ENCODE peak calls at places on chromosome X, in ten cellular contexts. M is neuronal stem cell; Z is cardiac septum; I is stimulated activated CD4-positive, alpha-beta T cell treated with anti-CD3 and anti-CD28 coated beads, Interleukin-4, amount 100 ng/mL, for 48 hours; X is EL; G is pulmonary artery endothelial cell; R is Calu3; F is GDM1; Q is choroid plexus epithelial cell; A is left cardiac atrium. K is an unnamed sample.

GRCh38 chrX:66717926-66718325 is 79.0 kb upstream of the EDA2R start:
- DNase-seq in Z (no peak), X (peak; percentile 23), G (no peak), A (no peak), R (no peak), I (no peak), F (no peak), M (no peak), Q (no peak), K (no peak)

GRCh38 chrX:68710870-68711576 is 63.6 kb downstream of the STARD8 start:
- DNase-seq in I (no peak), A (peak; percentile 32), R (peak; percentile 57), F (no peak), Z (no peak), G (no peak), X (peak; percentile 31), M (no peak), Q (peak; percentile 76), K (no peak)

GRCh38 chrX:48520976-48521352 is 644 bp upstream of the EBP start:
- DNase-seq in M (no peak), Z (no peak), Q (no peak), F (no peak), G (no peak), R (no peak), X (peak; percentile 3), I (no peak), A (no peak), K (no peak)

GRCh38 chrX:153600032-153600373 is 1.1 kb upstream of the CCNQ start:
- DNase-seq in I (no peak), X (peak; percentile 28), A (no peak), Q (no peak), G (no peak), Z (no peak), R (no peak), M (no peak), F (no peak), K (no peak)

GRCh38 chrX:10496345-10496965 is 123.9 kb downstream of the MID1 start:
- DNase-seq in M (no peak), R (no peak), F (no peak), G (peak; percentile 68), X (peak; percentile 81), Z (no peak), Q (peak; percentile 90), I (no peak), A (no peak), K (no peak)

GRCh38 chrX:46279925-46280313 is 265.3 kb downstream of the ZNF674 start:
- DNase-seq in M (no peak), F (no peak), G (peak; percentile 2), Q (peak; percentile 29), A (no peak), Z (no peak), I (no peak), X (peak; percentile 45), R (no peak), K (no peak)

GRCh38 chrX:103531002-103531401 is 11.7 kb upstream of the RAB40A start:
- DNase-seq in I (no peak), X (peak; percentile 82), F (no peak), R (no peak), Q (peak; percentile 83), M (no peak), A (no peak), G (no peak), Z (no peak), K (no peak)

GRCh38 chrX:102966701-102967100 is 29.6 kb downstream of the RAB40AL start:
- DNase-seq in I (no peak), Z (no peak), F (no peak), M (no peak), G (no peak), R (no peak), X (peak; percentile 85), Q (no peak), A (no peak), K (no peak)

GRCh38 chrX:11321986-11322385 is 28.8 kb downstream of the AMELX start:
- DNase-seq in I (no peak), Z (no peak), R (no peak), X (no peak), F (no peak), G (no peak), Q (no peak), A (no peak), M (no peak), K (no peak)

GRCh38 chrX:149539283-149540132 is 1.3 kb upstream of the EOLA1 start:
- DNase-seq in Q (peak; percentile 96), G (peak; percentile 71), X (peak; percentile 92), R (peak; percentile 89), I (peak; percentile 77), F (peak; percentile 88), Z (peak; percentile 95), M (peak; percentile 79), A (peak; percentile 91), K (peak; percentile 80)

GRCh38 chrX:2404816-2405215 is 96.0 kb downstream of the DHRSX start:
- DNase-seq in Z (no peak), X (no peak), R (no peak), M (no peak), G (no peak), A (no peak), I (no peak), Q (no peak), F (no peak), K (no peak)

GRCh38 chrX:15758140-15758539 is 20.1 kb downstream of the CA5B start:
- DNase-seq in I (no peak), A (no peak), M (no peak), Z (no peak), R (no peak), F (no peak), G (no peak), X (no peak), Q (no peak), K (no peak)

GRCh38 chrX:115592997-115593734 is 32.2 kb downstream of the PLS3 start:
- DNase-seq in X (no peak), Q (peak; percentile 74), A (no peak), F (no peak), G (no peak), R (no peak), I (no peak), M (no peak), Z (no peak), K (no peak)

GRCh38 chrX:16429391-16429790 is 220.6 kb upstream of the S100G start:
- DNase-seq in X (no peak), F (no peak), I (no peak), A (no peak), Q (no peak), R (no peak), Z (no peak), M (no peak), G (no peak), K (no peak)

GRCh38 chrX:8743126-8743732 is 11.3 kb upstream of the ANOS1 start:
- DNase-seq in Q (peak; percentile 48), F (peak; percentile 12), R (peak; percentile 76), G (no peak), A (peak; percentile 42), X (peak; percentile 41), M (no peak), Z (no peak), I (peak; percentile 16), K (peak; percentile 19)

GRCh38 chrX:129690435-129690834 is 35.7 kb upstream of the APLN start:
- DNase-seq in Z (no peak), R (no peak), M (no peak), F (no peak), X (no peak), A (peak; percentile 38), I (no peak), G (no peak), Q (no peak), K (no peak)

GRCh38 chrX:10769165-10769564 is 148.8 kb upstream of the MID1 start:
- DNase-seq in R (no peak), Q (peak; percentile 59), I (no peak), A (no peak), X (peak; percentile 44), F (no peak), G (no peak), Z (no peak), M (peak; percentile 24), K (peak; percentile 6)

GRCh38 chrX:135543924-135544323 is 23.5 kb downstream of the INTS6L start:
- DNase-seq in X (no peak), A (no peak), I (no peak), M (no peak), G (no peak), Q (no peak), F (no peak), Z (no peak), R (no peak), K (no peak)

GRCh38 chrX:129979207-129979920 is 3.1 kb upstream of the BCORL1 start:
- DNase-seq in G (no peak), Q (peak; percentile 20), M (no peak), Z (no peak), F (no peak), R (no peak), A (no peak), X (no peak), I (no peak), K (no peak)

GRCh38 chrX:1178580-1179057 is 33.8 kb downstream of the CRLF2 start:
- DNase-seq in G (no peak), F (no peak), Z (no peak), Q (peak; percentile 6), A (no peak), R (no peak), X (peak; percentile 68), M (no peak), I (no peak), K (no peak)

GRCh38 chrX:66638591-66639500 is at the start of gene EDA2R:
- DNase-seq in R (no peak), M (peak; percentile 71), F (peak; percentile 77), I (peak; percentile 5), Q (peak; percentile 93), Z (no peak), A (peak; percentile 26), G (peak; percentile 26), X (peak; percentile 83), K (no peak)

GRCh38 chrX:9285342-9285771 is 179.5 kb upstream of the TBL1X start:
- DNase-seq in F (no peak), I (peak; percentile 55), Z (no peak), Q (no peak), R (no peak), X (no peak), M (no peak), A (no peak), G (no peak), K (no peak)

GRCh38 chrX:10841579-10841978 is 221.2 kb upstream of the MID1 start:
- DNase-seq in M (no peak), I (no peak), F (no peak), A (no peak), Q (no peak), X (no peak), R (no peak), G (no peak), Z (no peak), K (no peak)

GRCh38 chrX:23276475-23276874 is 58.2 kb upstream of the PTCHD1 start:
- DNase-seq in Q (no peak), F (no peak), I (no peak), X (no peak), A (no peak), M (no peak), G (no peak), Z (no peak), R (no peak), K (no peak)

GRCh38 chrX:154728791-154729190 is 22.1 kb downstream of the GAB3 start:
- DNase-seq in F (no peak), Q (no peak), I (no peak), X (no peak), M (no peak), A (no peak), G (no peak), R (no peak), Z (no peak), K (no peak)

GRCh38 chrX:44071847-44072545 is 98.8 kb upstream of the NDP start:
- DNase-seq in G (no peak), A (no peak), Z (no peak), I (no peak), R (no peak), X (peak; percentile 83), Q (peak; percentile 66), F (no peak), M (no peak), K (no peak)

GRCh38 chrX:11241720-11242119 is 51.5 kb upstream of the AMELX start:
- DNase-seq in I (no peak), X (no peak), Z (no peak), Q (no peak), F (no peak), R (no peak), A (no peak), G (no peak), M (no peak), K (no peak)

GRCh38 chrX:111917591-111917990 is 41.6 kb downstream of the TRPC5OS start:
- DNase-seq in G (no peak), R (no peak), M (no peak), Z (no peak), Q (no peak), I (no peak), A (no peak), X (no peak), F (no peak), K (no peak)